ENCODE peak calls at places on chromosome 15, in nine cellular contexts. One of them, this sample, is unnamed.

GRCh38 chr15:77731067-77731466 is 98.4 kb upstream of the LINGO1 start:
- DNase-seq in tibial nerve: no peak
- DNase-seq in IMR-90: no peak
- DNase-seq in body of pancreas: no peak
- DNase-seq in breast epithelium: no peak
- DNase-seq in spleen: no peak
- DNase-seq in GM12891: no peak
- DNase-seq in uterus: no peak
- DNase-seq in prostate gland: no peak
- DNase-seq in this sample: no peak

GRCh38 chr15:57537072-57537471 is 54.6 kb upstream of the MYZAP start:
- DNase-seq in spleen: no peak
- DNase-seq in prostate gland: no peak
- DNase-seq in IMR-90: peak
- DNase-seq in breast epithelium: no peak
- DNase-seq in body of pancreas: peak
- DNase-seq in tibial nerve: no peak
- DNase-seq in GM12891: no peak
- DNase-seq in uterus: peak
- DNase-seq in this sample: peak

GRCh38 chr15:69337133-69337532 is 38.4 kb downstream of the PAQR5 start:
- DNase-seq in uterus: no peak
- DNase-seq in body of pancreas: no peak
- DNase-seq in breast epithelium: no peak
- DNase-seq in prostate gland: no peak
- DNase-seq in GM12891: no peak
- DNase-seq in tibial nerve: no peak
- DNase-seq in IMR-90: peak
- DNase-seq in spleen: no peak
- DNase-seq in this sample: no peak

GRCh38 chr15:58095415-58095814 is 29.9 kb upstream of the ALDH1A2 start:
- DNase-seq in IMR-90: no peak
- DNase-seq in prostate gland: peak
- DNase-seq in spleen: no peak
- DNase-seq in tibial nerve: no peak
- DNase-seq in breast epithelium: no peak
- DNase-seq in body of pancreas: peak
- DNase-seq in GM12891: no peak
- DNase-seq in uterus: no peak
- DNase-seq in this sample: no peak

GRCh38 chr15:73239564-73240208 is 129.1 kb downstream of the HCN4 start:
- DNase-seq in GM12891: no peak
- DNase-seq in tibial nerve: no peak
- DNase-seq in IMR-90: peak
- DNase-seq in breast epithelium: no peak
- DNase-seq in uterus: no peak
- DNase-seq in prostate gland: no peak
- DNase-seq in spleen: no peak
- DNase-seq in body of pancreas: no peak
- DNase-seq in this sample: no peak

GRCh38 chr15:85646538-85647091 is 148.1 kb downstream of the KLHL25 start:
- DNase-seq in IMR-90: peak
- DNase-seq in spleen: no peak
- DNase-seq in body of pancreas: no peak
- DNase-seq in tibial nerve: no peak
- DNase-seq in GM12891: no peak
- DNase-seq in uterus: no peak
- DNase-seq in prostate gland: no peak
- DNase-seq in breast epithelium: no peak
- DNase-seq in this sample: peak

GRCh38 chr15:68583936-68584703 is 5.3 kb downstream of the CORO2B start:
- DNase-seq in spleen: peak
- DNase-seq in GM12891: no peak
- DNase-seq in uterus: no peak
- DNase-seq in breast epithelium: no peak
- DNase-seq in body of pancreas: no peak
- DNase-seq in prostate gland: no peak
- DNase-seq in tibial nerve: no peak
- DNase-seq in IMR-90: no peak
- DNase-seq in this sample: no peak

GRCh38 chr15:80856400-80856799 is 77.2 kb downstream of the CEMIP start:
- DNase-seq in breast epithelium: no peak
- DNase-seq in GM12891: no peak
- DNase-seq in body of pancreas: no peak
- DNase-seq in IMR-90: no peak
- DNase-seq in spleen: no peak
- DNase-seq in prostate gland: no peak
- DNase-seq in uterus: no peak
- DNase-seq in tibial nerve: no peak
- DNase-seq in this sample: no peak

GRCh38 chr15:29819979-29820801 is 2.1 kb downstream of the TJP1 start:
- DNase-seq in uterus: no peak
- DNase-seq in prostate gland: no peak
- DNase-seq in breast epithelium: no peak
- DNase-seq in IMR-90: peak
- DNase-seq in spleen: no peak
- DNase-seq in body of pancreas: no peak
- DNase-seq in tibial nerve: no peak
- DNase-seq in GM12891: no peak
- DNase-seq in this sample: no peak

GRCh38 chr15:93072440-93073394 is 16.3 kb downstream of the RGMA start:
- DNase-seq in GM12891: no peak
- DNase-seq in tibial nerve: peak
- DNase-seq in uterus: peak
- DNase-seq in breast epithelium: no peak
- DNase-seq in prostate gland: peak
- DNase-seq in body of pancreas: peak
- DNase-seq in spleen: no peak
- DNase-seq in IMR-90: peak
- DNase-seq in this sample: no peak

GRCh38 chr15:99511529-99511864 is 54.3 kb upstream of the MEF2A start:
- DNase-seq in uterus: no peak
- DNase-seq in GM12891: no peak
- DNase-seq in IMR-90: peak
- DNase-seq in body of pancreas: no peak
- DNase-seq in spleen: no peak
- DNase-seq in tibial nerve: no peak
- DNase-seq in breast epithelium: no peak
- DNase-seq in prostate gland: no peak
- DNase-seq in this sample: no peak

GRCh38 chr15:79515628-79516027 is 83.5 kb downstream of the MINAR1 start:
- DNase-seq in tibial nerve: no peak
- DNase-seq in spleen: no peak
- DNase-seq in uterus: no peak
- DNase-seq in breast epithelium: no peak
- DNase-seq in body of pancreas: no peak
- DNase-seq in prostate gland: no peak
- DNase-seq in IMR-90: no peak
- DNase-seq in GM12891: no peak
- DNase-seq in this sample: no peak

GRCh38 chr15:45780352-45780751 is 145.5 kb downstream of the SQOR start:
- DNase-seq in body of pancreas: no peak
- DNase-seq in breast epithelium: no peak
- DNase-seq in GM12891: no peak
- DNase-seq in uterus: no peak
- DNase-seq in spleen: no peak
- DNase-seq in IMR-90: no peak
- DNase-seq in tibial nerve: no peak
- DNase-seq in prostate gland: no peak
- DNase-seq in this sample: no peak

GRCh38 chr15:43702174-43702573 is 8.5 kb downstream of the CKMT1A start:
- DNase-seq in uterus: no peak
- DNase-seq in body of pancreas: no peak
- DNase-seq in tibial nerve: no peak
- DNase-seq in breast epithelium: no peak
- DNase-seq in spleen: no peak
- DNase-seq in IMR-90: no peak
- DNase-seq in prostate gland: no peak
- DNase-seq in GM12891: no peak
- DNase-seq in this sample: no peak

GRCh38 chr15:37536967-37537624 is 397.3 kb upstream of the TMCO5A start:
- DNase-seq in tibial nerve: no peak
- DNase-seq in spleen: no peak
- DNase-seq in breast epithelium: no peak
- DNase-seq in body of pancreas: no peak
- DNase-seq in IMR-90: peak
- DNase-seq in prostate gland: no peak
- DNase-seq in GM12891: no peak
- DNase-seq in uterus: no peak
- DNase-seq in this sample: no peak

GRCh38 chr15:99504823-99505551 is 60.8 kb upstream of the MEF2A start:
- DNase-seq in prostate gland: peak
- DNase-seq in GM12891: no peak
- DNase-seq in IMR-90: peak
- DNase-seq in breast epithelium: no peak
- DNase-seq in spleen: peak
- DNase-seq in uterus: no peak
- DNase-seq in tibial nerve: no peak
- DNase-seq in body of pancreas: no peak
- DNase-seq in this sample: no peak

GRCh38 chr15:58924326-58924725 is 9.2 kb downstream of the SLTM start:
- DNase-seq in IMR-90: peak
- DNase-seq in body of pancreas: no peak
- DNase-seq in prostate gland: no peak
- DNase-seq in GM12891: no peak
- DNase-seq in spleen: no peak
- DNase-seq in uterus: no peak
- DNase-seq in breast epithelium: no peak
- DNase-seq in tibial nerve: no peak
- DNase-seq in this sample: no peak

GRCh38 chr15:79769081-79769481 is 127.7 kb downstream of the MTHFS start:
- DNase-seq in tibial nerve: no peak
- DNase-seq in spleen: no peak
- DNase-seq in breast epithelium: no peak
- DNase-seq in prostate gland: no peak
- DNase-seq in IMR-90: no peak
- DNase-seq in body of pancreas: no peak
- DNase-seq in uterus: no peak
- DNase-seq in GM12891: no peak
- DNase-seq in this sample: no peak

GRCh38 chr15:93321881-93322282 is 232.9 kb upstream of the RGMA start:
- DNase-seq in spleen: no peak
- DNase-seq in body of pancreas: peak
- DNase-seq in uterus: no peak
- DNase-seq in IMR-90: no peak
- DNase-seq in tibial nerve: no peak
- DNase-seq in breast epithelium: peak
- DNase-seq in prostate gland: peak
- DNase-seq in GM12891: no peak
- DNase-seq in this sample: no peak

GRCh38 chr15:67838789-67839332 is 984 bp downstream of the RNU6-1 start:
- DNase-seq in breast epithelium: no peak
- DNase-seq in spleen: peak
- DNase-seq in tibial nerve: peak
- DNase-seq in IMR-90: no peak
- DNase-seq in prostate gland: peak
- DNase-seq in GM12891: no peak
- DNase-seq in body of pancreas: peak
- DNase-seq in uterus: peak
- DNase-seq in this sample: peak

GRCh38 chr15:72197460-72198409 is at the start of gene GRAMD2A:
- DNase-seq in uterus: no peak
- DNase-seq in tibial nerve: no peak
- DNase-seq in prostate gland: no peak
- DNase-seq in body of pancreas: peak
- DNase-seq in IMR-90: no peak
- DNase-seq in breast epithelium: no peak
- DNase-seq in GM12891: peak
- DNase-seq in spleen: peak
- DNase-seq in this sample: no peak
- TF ChIP-seq POLR2A in uterus: no peak
- TF ChIP-seq POLR2A in tibial nerve: no peak
- TF ChIP-seq POLR2A in prostate gland: no peak
- TF ChIP-seq POLR2A in body of pancreas: no peak
- TF ChIP-seq POLR2A in IMR-90: no peak
- TF ChIP-seq POLR2A in breast epithelium: no peak
- TF ChIP-seq POLR2A in GM12891: no peak
- TF ChIP-seq POLR2A in spleen: no peak
- TF ChIP-seq POLR2A in this sample: no peak

GRCh38 chr15:31296304-31297220 is 30.1 kb upstream of the KLF13 start:
- DNase-seq in tibial nerve: no peak
- DNase-seq in body of pancreas: peak
- DNase-seq in prostate gland: peak
- DNase-seq in GM12891: no peak
- DNase-seq in breast epithelium: peak
- DNase-seq in IMR-90: no peak
- DNase-seq in uterus: no peak
- DNase-seq in spleen: peak
- DNase-seq in this sample: no peak
- TF ChIP-seq POLR2A in tibial nerve: no peak
- TF ChIP-seq POLR2A in body of pancreas: no peak
- TF ChIP-seq POLR2A in prostate gland: no peak
- TF ChIP-seq POLR2A in GM12891: no peak
- TF ChIP-seq POLR2A in breast epithelium: no peak
- TF ChIP-seq POLR2A in IMR-90: no peak
- TF ChIP-seq POLR2A in uterus: no peak
- TF ChIP-seq POLR2A in spleen: no peak
- TF ChIP-seq POLR2A in this sample: no peak

DNA sequence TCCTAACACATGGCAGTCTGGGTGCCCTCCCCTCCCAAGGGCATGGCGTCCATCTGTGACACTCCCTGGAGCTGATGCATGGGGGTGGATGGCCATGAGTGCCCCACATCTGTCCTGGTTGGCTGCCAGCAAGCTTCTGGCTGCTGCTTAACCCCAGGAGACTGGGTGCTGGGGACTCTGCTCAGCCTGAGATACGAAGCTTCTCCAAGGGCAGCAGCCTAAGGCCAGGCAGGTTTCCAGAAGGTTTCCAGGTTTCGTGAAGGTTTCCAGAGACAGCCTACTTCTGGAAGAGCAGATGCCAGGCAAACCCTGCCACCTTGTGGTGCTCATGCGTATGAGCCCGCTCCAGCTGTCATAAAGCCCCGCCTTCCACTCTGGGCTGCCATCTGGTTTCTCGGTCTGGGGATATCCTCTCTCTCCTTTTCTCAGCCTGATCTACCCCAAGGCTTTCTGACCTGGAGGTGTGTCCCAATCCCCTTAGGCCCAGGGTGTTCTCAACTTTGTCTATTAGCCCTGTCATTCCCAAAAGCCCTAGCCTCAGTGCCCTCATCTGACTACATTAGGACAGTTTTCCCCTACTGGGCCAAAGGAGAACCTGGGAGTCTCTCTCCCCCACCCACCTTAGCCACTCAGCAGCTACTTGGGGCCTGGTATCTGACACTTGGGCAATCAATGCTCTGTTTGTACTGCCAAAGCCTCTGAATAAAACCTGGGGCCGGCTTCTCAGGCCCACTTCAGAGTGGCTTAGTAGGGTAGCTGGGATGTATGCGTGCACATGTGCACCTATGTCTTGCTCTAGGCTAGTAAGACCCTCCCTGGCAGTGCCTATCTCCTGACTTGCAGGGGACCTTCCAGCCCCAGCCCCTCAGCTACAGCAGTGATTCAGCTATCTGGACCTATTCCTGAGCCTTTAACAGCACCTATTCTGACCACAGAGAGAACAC is 12.0 kb downstream of the MRPL46 start:
- DNase-seq in uterus: peak
- DNase-seq in breast epithelium: no peak
- DNase-seq in tibial nerve: peak
- DNase-seq in body of pancreas: peak
- DNase-seq in IMR-90: peak
- DNase-seq in GM12891: no peak
- DNase-seq in prostate gland: peak
- DNase-seq in spleen: no peak
- DNase-seq in this sample: peak
- TF ChIP-seq POLR2A in uterus: no peak
- TF ChIP-seq POLR2A in breast epithelium: no peak
- TF ChIP-seq POLR2A in tibial nerve: no peak
- TF ChIP-seq POLR2A in body of pancreas: no peak
- TF ChIP-seq POLR2A in IMR-90: no peak
- TF ChIP-seq POLR2A in GM12891: no peak
- TF ChIP-seq POLR2A in prostate gland: no peak
- TF ChIP-seq POLR2A in spleen: no peak
- TF ChIP-seq POLR2A in this sample: no peak

GRCh38 chr15:65610871-65611718 is at the start of gene INTS14:
- DNase-seq in body of pancreas: peak
- DNase-seq in spleen: peak
- DNase-seq in prostate gland: peak
- DNase-seq in uterus: peak
- DNase-seq in GM12891: peak
- DNase-seq in tibial nerve: peak
- DNase-seq in IMR-90: peak
- DNase-seq in breast epithelium: peak
- DNase-seq in this sample: peak
- TF ChIP-seq POLR2A in body of pancreas: peak
- TF ChIP-seq POLR2A in spleen: no peak
- TF ChIP-seq POLR2A in prostate gland: no peak
- TF ChIP-seq POLR2A in uterus: peak
- TF ChIP-seq POLR2A in GM12891: peak
- TF ChIP-seq POLR2A in tibial nerve: peak
- TF ChIP-seq POLR2A in IMR-90: peak
- TF ChIP-seq POLR2A in breast epithelium: peak
- TF ChIP-seq POLR2A in this sample: peak

This sample was measured in H54.